ENCODE peak calls at places on chromosomes 16 and 17, in four cellular contexts. I, Y, J and M are unnamed samples.

GRCh38 chr17:80005360-80006338 is 30.0 kb downstream of the TBC1D16 start:
- DNase-seq in J (peak), Y (no peak), I (peak), M (peak)

GRCh38 chr17:78375401-78376079 is 2.9 kb upstream of the PGS1 start:
- DNase-seq in Y (no peak), I (peak), J (no peak), M (peak)

GRCh38 chr16:49858200-49859129 is 2.6 kb upstream of the ZNF423 start:
- DNase-seq in Y (peak), I (no peak), J (peak), M (no peak)

GRCh38 chr17:40347319-40348135 is 17.0 kb downstream of the GJD3 start:
- DNase-seq in Y (peak), I (no peak), J (peak), M (no peak)

GRCh38 chr16:54746596-54746995 is 184.1 kb upstream of the IRX5 start:
- DNase-seq in I (no peak), J (no peak), Y (no peak), M (no peak)

GRCh38 chr16:27759301-27759871 is 209.4 kb downstream of the KATNIP start:
- DNase-seq in Y (no peak), I (peak), J (no peak), M (peak)

GRCh38 chr17:44084921-44085320 is 14.4 kb downstream of the G6PC3 start:
- DNase-seq in I (no peak), J (no peak), Y (no peak), M (no peak)

GRCh38 chr17:77319211-77320031 is 178.7 kb downstream of the SEC14L1 start:
- DNase-seq in J (peak), Y (peak), I (peak), M (peak)

GRCh38 chr17:12911241-12911640 is 106.6 kb downstream of the ELAC2 start:
- DNase-seq in I (peak), Y (no peak), J (no peak), M (no peak)

GRCh38 chr17:13600475-13601316 is 1.0 kb downstream of the HS3ST3A1 start:
- DNase-seq in I (peak), Y (peak), J (no peak), M (no peak)

GRCh38 chr16:2779978-2780898 is 3.2 kb upstream of the ELOB start:
- DNase-seq in Y (no peak), J (no peak), I (no peak), M (no peak)

GRCh38 chr17:46922804-46923635 is at the start of gene GOSR2:
- DNase-seq in J (peak), I (peak), Y (peak), M (peak)

GRCh38 chr17:12719948-12720347 is 54.3 kb downstream of the MYOCD start:
- DNase-seq in Y (no peak), I (no peak), J (no peak), M (no peak)

GRCh38 chr17:48472485-48473281 is 42.7 kb upstream of the SKAP1 start:
- DNase-seq in I (peak), Y (no peak), J (no peak), M (peak)

GRCh38 chr16:6804461-6804860 is 528.2 kb upstream of the RBFOX1 start:
- DNase-seq in I (no peak), Y (no peak), J (no peak), M (no peak)

GRCh38 chr16:70770291-70770967 is 30.5 kb downstream of the VAC14 start:
- DNase-seq in Y (no peak), I (no peak), J (no peak), M (no peak)

GRCh38 chr17:64741924-64742670 is 80.0 kb upstream of the SMURF2 start:
- DNase-seq in Y (no peak), J (peak), I (peak), M (no peak)

GRCh38 chr16:72203401-72203800 is 31.4 kb upstream of the PMFBP1 start:
- DNase-seq in I (peak), J (peak), Y (no peak), M (peak)

GRCh38 chr17:2904135-2904534 is 107.9 kb downstream of the RAP1GAP2 start:
- DNase-seq in I (peak), J (peak), Y (no peak), M (no peak)

GRCh38 chr17:50056217-50056960 is 479 bp downstream of the ITGA3 start:
- DNase-seq in I (peak), Y (peak), J (peak), M (no peak)

GRCh38 chr17:9239260-9239820 is 218.0 kb downstream of the NTN1 start:
- DNase-seq in J (peak), Y (peak), I (no peak), M (no peak)

GRCh38 chr17:1312261-1312870 is 32.9 kb downstream of the TRARG1 start:
- DNase-seq in J (no peak), Y (no peak), I (no peak), M (no peak)

GRCh38 chr16:27795992-27796614 is 246.2 kb downstream of the KATNIP start:
- DNase-seq in J (peak), Y (peak), I (peak), M (peak)

GRCh38 chr16:31357324-31358156 is 2.6 kb downstream of the ITGAX start:
- DNase-seq in I (no peak), Y (no peak), J (no peak), M (no peak)

GRCh38 chr16:30183961-30184429 is 593 bp downstream of the CORO1A start:
- DNase-seq in J (peak), Y (no peak), I (no peak), M (no peak)

DNA sequence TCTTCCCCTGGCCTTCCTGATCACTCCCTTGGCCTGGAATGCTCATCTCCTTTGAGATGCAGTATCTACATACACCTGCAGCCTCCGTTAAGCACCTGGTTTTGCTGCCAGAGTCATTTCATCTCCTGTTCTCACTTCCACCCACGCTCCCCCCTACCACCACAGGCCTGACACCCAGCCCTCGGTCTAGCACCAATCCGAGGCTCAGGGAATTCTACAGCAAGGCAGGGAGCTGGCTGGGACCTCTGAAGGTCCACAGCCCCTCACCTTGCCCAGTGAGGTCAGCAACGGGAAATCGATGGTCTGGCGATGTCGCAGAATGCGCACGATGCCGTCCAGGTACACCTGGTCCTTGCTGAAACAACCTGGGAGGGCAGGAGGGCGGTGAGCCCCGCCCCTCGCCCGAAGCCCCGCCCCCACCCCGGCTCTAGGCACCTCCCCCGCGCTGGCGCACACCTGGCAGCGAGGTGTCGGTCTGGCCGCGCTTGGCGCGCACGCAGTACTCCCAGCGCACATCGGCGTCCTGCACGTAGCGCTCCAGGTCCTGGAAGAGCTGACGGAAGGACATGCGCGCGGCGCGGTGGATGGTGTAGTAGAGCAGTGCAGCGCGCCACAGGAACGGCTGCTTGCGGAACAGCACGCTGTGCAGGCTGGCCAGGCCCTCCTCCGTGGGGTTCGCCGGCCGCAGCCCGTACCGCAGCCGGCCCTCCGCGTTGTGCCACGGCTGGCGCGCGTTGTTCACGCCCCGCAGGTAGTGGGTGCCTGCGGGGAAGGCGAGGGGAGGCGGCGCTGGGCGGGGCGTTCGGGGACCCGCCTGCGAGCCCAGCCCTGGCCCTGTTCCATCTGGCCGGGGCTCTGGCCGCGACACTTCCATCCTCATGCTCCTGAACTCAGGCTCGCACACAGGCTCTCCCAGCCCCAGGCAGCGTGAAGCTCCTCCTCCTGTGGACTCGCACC is 5.7 kb downstream of the MATCAP1 start:
- DNase-seq in I (peak), Y (peak), J (no peak), M (no peak)
- TF ChIP-seq POLR2A in I (no peak), Y (no peak), J (no peak), M (peak)

DNA sequence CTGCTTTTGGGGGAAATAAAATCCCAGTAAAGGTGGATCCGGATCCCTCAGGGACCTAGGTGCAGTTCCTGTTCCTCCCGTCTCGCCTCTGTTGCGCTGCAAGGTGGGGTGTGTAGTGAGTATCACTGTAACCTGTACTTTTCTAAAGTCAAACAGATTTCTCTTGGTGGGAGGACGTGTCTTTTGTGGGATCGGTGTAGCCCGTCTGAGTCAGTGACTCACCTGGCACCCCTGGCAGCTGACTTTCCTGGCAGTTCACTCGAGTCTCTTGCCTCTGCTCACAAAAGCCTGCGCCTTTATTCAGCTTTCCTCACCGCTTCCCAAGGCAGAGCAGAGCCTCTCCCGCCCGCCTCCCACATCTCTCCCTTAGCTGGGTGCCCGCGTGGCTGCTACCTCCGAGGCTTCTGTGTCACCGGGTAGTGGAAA is 85.7 kb downstream of the CMIP start:
- DNase-seq in Y (no peak), I (no peak), J (no peak), M (no peak)
- TF ChIP-seq POLR2A in Y (no peak), I (no peak), J (no peak), M (no peak)

GRCh38 chr17:17206149-17206912 is at the start of gene PLD6:
- DNase-seq in Y (peak), I (peak), J (peak), M (peak)
- TF ChIP-seq POLR2A in Y (peak), I (no peak), J (no peak), M (no peak)

GRCh38 chr16:57807252-57807967 is 5.1 kb upstream of the KIFC3 start:
- DNase-seq in I (no peak), J (no peak), Y (no peak), M (peak)

GRCh38 chr16:57809843-57810196 is 7.5 kb upstream of the KIFC3 start:
- DNase-seq in J (no peak), I (no peak), Y (no peak), M (no peak)

GRCh38 chr16:57809276-57809793 is 7.0 kb upstream of the KIFC3 start:
- DNase-seq in Y (no peak), J (no peak), I (no peak), M (no peak)

GRCh38 chr16:57808589-57808988 is 6.3 kb upstream of the KIFC3 start:
- DNase-seq in J (no peak), Y (no peak), I (no peak), M (no peak)

GRCh38 chr16:57807968-57808528 is 5.8 kb upstream of the KIFC3 start:
- DNase-seq in I (peak), J (peak), Y (peak), M (peak)
- TF ChIP-seq POLR2A in I (no peak), J (peak), Y (no peak), M (no peak)

GRCh38 chr17:3985800-3986199 is 21.6 kb upstream of the ATP2A3 start:
- DNase-seq in I (no peak), Y (no peak), J (no peak), M (no peak)
- TF ChIP-seq POLR2A in I (no peak), Y (no peak), J (no peak), M (no peak)

GRCh38 chr17:82446124-82446523 is 4.4 kb downstream of the CYBC1 start:
- DNase-seq in I (no peak), J (no peak), Y (no peak), M (no peak)

GRCh38 chr17:82444941-82445521 is 5.5 kb downstream of the CYBC1 start:
- DNase-seq in I (no peak), J (no peak), Y (peak), M (no peak)

GRCh38 chr17:82445542-82445941 is 5.0 kb downstream of the CYBC1 start:
- DNase-seq in Y (no peak), J (no peak), I (no peak), M (no peak)

GRCh38 chr17:82444284-82444893 is 6.2 kb downstream of the CYBC1 start:
- DNase-seq in Y (no peak), I (no peak), J (no peak), M (no peak)

DNA sequence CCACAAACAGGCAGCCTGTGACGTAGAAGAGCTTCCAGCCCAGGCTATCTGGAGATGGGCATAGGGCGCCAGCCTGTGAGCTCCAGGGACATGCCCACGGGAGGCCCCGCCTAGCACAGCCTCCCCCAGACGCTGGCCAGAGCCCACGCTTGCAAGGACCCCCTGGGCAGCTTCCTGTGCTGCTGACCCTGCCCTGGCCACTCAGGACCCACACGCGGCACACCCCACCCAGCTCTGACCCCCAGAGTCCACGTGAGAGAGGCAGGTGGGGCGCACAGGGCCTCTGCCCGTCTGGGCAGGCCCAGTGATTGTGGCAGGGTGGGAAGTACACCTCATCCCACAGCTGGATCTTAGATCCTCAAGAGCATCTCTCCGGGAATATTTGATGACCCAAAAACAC is 3.9 kb downstream of the CYBC1 start:
- DNase-seq in J (no peak), Y (no peak), I (no peak), M (no peak)
- TF ChIP-seq POLR2A in J (no peak), Y (no peak), I (no peak), M (no peak)

GRCh38 chr17:42980274-42980765 is at the start of gene RUNDC1:
- DNase-seq in I (peak), J (peak), Y (peak), M (peak)
- TF ChIP-seq POLR2A in I (peak), J (peak), Y (no peak), M (peak)

DNA sequence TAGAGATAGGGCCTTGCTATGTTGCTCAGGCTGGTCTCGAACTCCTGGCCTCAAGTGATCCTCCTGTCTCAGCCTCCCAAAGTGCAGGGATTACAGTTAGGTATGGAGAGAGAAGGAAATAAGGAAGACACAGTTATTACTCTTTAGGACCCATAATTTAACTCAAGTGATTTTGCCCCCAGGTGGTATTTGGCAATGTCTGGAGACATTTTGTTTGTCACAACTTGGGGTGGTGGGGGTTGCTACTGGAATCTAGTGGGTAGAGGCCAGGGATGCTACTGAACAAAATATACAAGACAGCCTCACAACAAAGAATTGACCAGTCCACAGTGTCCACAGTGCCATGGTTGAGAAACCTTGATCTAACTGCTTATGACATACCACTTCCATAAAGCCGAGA is 64.1 kb downstream of the PRKCB start:
- DNase-seq in J (no peak), I (no peak), Y (no peak), M (no peak)
- TF ChIP-seq POLR2A in J (no peak), I (no peak), Y (no peak), M (no peak)

GRCh38 chr16:66522816-66523590 is 26.9 kb downstream of the TK2 start:
- DNase-seq in Y (no peak), I (no peak), J (no peak), M (no peak)

GRCh38 chr16:66520406-66521194 is 29.3 kb downstream of the TK2 start:
- DNase-seq in I (no peak), Y (no peak), J (peak), M (no peak)

GRCh38 chr16:66521227-66521626 is 28.7 kb downstream of the TK2 start:
- DNase-seq in J (no peak), Y (no peak), I (no peak), M (no peak)

GRCh38 chr16:66523861-66524354 is 26.0 kb downstream of the TK2 start:
- DNase-seq in I (no peak), J (no peak), Y (no peak), M (no peak)

DNA sequence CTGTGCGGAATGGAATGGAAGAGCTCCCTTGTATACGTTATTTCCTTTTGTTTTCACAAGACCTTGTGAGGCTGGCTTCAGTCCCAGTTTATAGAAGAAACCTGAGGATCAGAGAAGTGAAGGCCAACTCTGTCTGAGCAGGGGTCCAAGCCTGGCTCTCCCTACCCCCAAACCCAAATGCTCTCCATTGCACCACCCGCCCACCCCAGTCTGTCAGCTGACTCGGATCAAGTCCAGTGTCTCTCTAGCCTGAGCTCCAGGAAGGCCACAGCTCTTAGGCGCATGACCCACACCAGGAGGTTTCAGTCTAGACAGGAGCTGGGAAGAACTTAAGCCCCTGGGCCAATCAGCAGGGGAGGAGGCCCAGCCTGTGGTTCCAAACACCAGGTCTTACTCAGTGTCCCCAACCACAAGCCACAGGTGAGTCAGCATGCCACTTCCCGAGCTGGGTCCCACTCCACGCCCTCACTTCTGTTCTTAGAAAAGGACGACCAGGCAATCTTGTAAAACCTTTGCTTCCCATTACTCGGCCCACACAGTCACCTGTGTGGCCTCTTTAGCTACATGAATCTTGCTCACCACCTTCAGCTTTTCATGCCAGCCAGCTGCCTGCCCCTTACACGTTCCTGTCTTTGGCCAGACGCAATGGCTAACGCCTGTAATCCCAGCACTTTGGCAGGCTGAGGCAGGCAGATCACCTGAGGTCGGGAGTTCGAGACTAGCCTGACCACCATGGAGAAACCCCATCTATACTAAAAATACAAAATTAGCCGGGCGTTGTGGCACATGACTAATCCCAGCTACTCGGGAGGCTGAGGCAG is 27.8 kb downstream of the TK2 start:
- DNase-seq in Y (no peak), J (peak), I (peak), M (peak)
- TF ChIP-seq POLR2A in Y (no peak), J (no peak), I (no peak), M (no peak)

DNA sequence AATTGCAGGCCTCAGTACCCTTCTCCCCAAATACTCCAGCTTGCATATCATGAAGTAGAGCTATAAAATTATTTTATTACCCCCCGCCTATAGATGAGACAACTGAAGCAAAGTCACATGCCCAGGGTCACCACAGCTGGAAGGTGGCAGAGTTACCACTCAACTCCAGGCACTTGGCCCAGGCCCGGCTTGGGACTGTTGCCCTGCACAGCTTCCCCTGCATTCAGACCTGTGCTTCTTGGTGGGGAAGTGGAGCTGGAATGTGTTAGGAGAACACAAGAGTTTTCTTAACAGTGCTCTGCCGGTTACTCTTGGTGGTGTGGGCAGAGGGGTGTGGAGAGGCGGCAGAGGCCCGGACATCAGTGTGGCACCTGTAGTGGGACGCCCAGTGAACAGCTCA is 149.3 kb downstream of the SOCS1 start:
- DNase-seq in I (no peak), J (no peak), Y (no peak), M (no peak)
- TF ChIP-seq POLR2A in I (no peak), J (no peak), Y (no peak), M (no peak)